ENCODE peak calls at places on chromosomes 12 and 14, in eight cellular contexts. One of them, this sample, is unnamed. For H3K4me1, H3K27me3 and H3K36me3, the result is how much of the 10 kb centered on the place peaks cover.

GRCh38 chr14:54047645-54048308 is 91.2 kb upstream of the BMP4 start:
- DNase-seq in stomach: no peak
- DNase-seq in PC-3: no peak
- DNase-seq in mesenchymal stem cell: no peak
- DNase-seq in ovary: no peak
- DNase-seq in tibial artery: no peak
- DNase-seq in BE2C: no peak
- DNase-seq in upper lobe of right lung: no peak
- DNase-seq in this sample: no peak

GRCh38 chr12:31518680-31519227 is 72.2 kb downstream of the DENND5B start:
- DNase-seq in PC-3: peak
- DNase-seq in stomach: no peak
- DNase-seq in upper lobe of right lung: no peak
- DNase-seq in tibial artery: no peak
- DNase-seq in ovary: peak
- DNase-seq in BE2C: no peak
- DNase-seq in mesenchymal stem cell: peak
- DNase-seq in this sample: peak

GRCh38 chr12:49612210-49612609 is 6.8 kb upstream of the FAM186B start:
- DNase-seq in PC-3: no peak
- DNase-seq in tibial artery: no peak
- DNase-seq in ovary: no peak
- DNase-seq in mesenchymal stem cell: no peak
- DNase-seq in stomach: no peak
- DNase-seq in upper lobe of right lung: no peak
- DNase-seq in BE2C: no peak
- DNase-seq in this sample: no peak

GRCh38 chr14:63362305-63362914 is 43.7 kb upstream of the GPHB5 start:
- DNase-seq in tibial artery: no peak
- DNase-seq in mesenchymal stem cell: no peak
- DNase-seq in PC-3: no peak
- DNase-seq in upper lobe of right lung: no peak
- DNase-seq in BE2C: no peak
- DNase-seq in stomach: no peak
- DNase-seq in ovary: no peak
- DNase-seq in this sample: no peak

GRCh38 chr14:92946847-92947545 is 24.0 kb downstream of the CHGA start:
- DNase-seq in tibial artery: no peak
- DNase-seq in mesenchymal stem cell: no peak
- DNase-seq in ovary: no peak
- DNase-seq in upper lobe of right lung: no peak
- DNase-seq in PC-3: no peak
- DNase-seq in stomach: no peak
- DNase-seq in BE2C: no peak
- DNase-seq in this sample: no peak

GRCh38 chr14:75982724-75983358 is 1.0 kb upstream of the TGFB3 start:
- DNase-seq in upper lobe of right lung: peak
- DNase-seq in ovary: peak
- DNase-seq in tibial artery: peak
- DNase-seq in BE2C: peak
- DNase-seq in stomach: no peak
- DNase-seq in PC-3: no peak
- DNase-seq in mesenchymal stem cell: peak
- DNase-seq in this sample: peak

GRCh38 chr14:24858052-24858451 is 191.9 kb downstream of the STXBP6 start:
- DNase-seq in mesenchymal stem cell: no peak
- DNase-seq in upper lobe of right lung: no peak
- DNase-seq in stomach: no peak
- DNase-seq in tibial artery: no peak
- DNase-seq in BE2C: no peak
- DNase-seq in PC-3: no peak
- DNase-seq in ovary: no peak
- DNase-seq in this sample: no peak

GRCh38 chr14:61537567-61538463 is 157.5 kb upstream of the HIF1A start:
- DNase-seq in mesenchymal stem cell: peak
- DNase-seq in stomach: peak
- DNase-seq in upper lobe of right lung: no peak
- DNase-seq in PC-3: peak
- DNase-seq in tibial artery: no peak
- DNase-seq in ovary: no peak
- DNase-seq in BE2C: no peak
- DNase-seq in this sample: peak

GRCh38 chr12:38775457-38775856 is 129.9 kb downstream of the CPNE8 start:
- DNase-seq in PC-3: no peak
- DNase-seq in mesenchymal stem cell: no peak
- DNase-seq in tibial artery: no peak
- DNase-seq in stomach: no peak
- DNase-seq in ovary: no peak
- DNase-seq in BE2C: no peak
- DNase-seq in upper lobe of right lung: no peak
- DNase-seq in this sample: no peak

GRCh38 chr12:120262852-120263724 is 2.4 kb downstream of the PXN start:
- DNase-seq in tibial artery: no peak
- DNase-seq in BE2C: no peak
- DNase-seq in ovary: no peak
- DNase-seq in upper lobe of right lung: no peak
- DNase-seq in PC-3: peak
- DNase-seq in stomach: no peak
- DNase-seq in mesenchymal stem cell: no peak
- DNase-seq in this sample: peak

GRCh38 chr14:93329965-93330608 is 2.7 kb downstream of the BTBD7 start:
- DNase-seq in stomach: no peak
- DNase-seq in PC-3: peak
- DNase-seq in mesenchymal stem cell: no peak
- DNase-seq in upper lobe of right lung: no peak
- DNase-seq in BE2C: no peak
- DNase-seq in ovary: no peak
- DNase-seq in tibial artery: no peak
- DNase-seq in this sample: no peak

GRCh38 chr14:75434557-75435248 is 6.9 kb downstream of the JDP2 start:
- DNase-seq in stomach: no peak
- DNase-seq in PC-3: no peak
- DNase-seq in BE2C: no peak
- DNase-seq in ovary: no peak
- DNase-seq in mesenchymal stem cell: peak
- DNase-seq in tibial artery: no peak
- DNase-seq in upper lobe of right lung: no peak
- DNase-seq in this sample: no peak

GRCh38 chr14:74510955-74511354 is 17.4 kb downstream of the ISCA2 start:
- DNase-seq in stomach: no peak
- DNase-seq in tibial artery: peak
- DNase-seq in PC-3: peak
- DNase-seq in ovary: peak
- DNase-seq in mesenchymal stem cell: peak
- DNase-seq in BE2C: no peak
- DNase-seq in upper lobe of right lung: peak
- DNase-seq in this sample: no peak

GRCh38 chr12:14958361-14959125 is 2.9 kb downstream of the ARHGDIB start:
- DNase-seq in BE2C: no peak
- DNase-seq in tibial artery: no peak
- DNase-seq in stomach: no peak
- DNase-seq in ovary: no peak
- DNase-seq in mesenchymal stem cell: no peak
- DNase-seq in upper lobe of right lung: no peak
- DNase-seq in PC-3: no peak
- DNase-seq in this sample: no peak

GRCh38 chr12:47772094-47772660 is 861 bp upstream of the SLC48A1 start:
- DNase-seq in BE2C: no peak
- DNase-seq in upper lobe of right lung: no peak
- DNase-seq in tibial artery: no peak
- DNase-seq in PC-3: no peak
- DNase-seq in stomach: no peak
- DNase-seq in ovary: no peak
- DNase-seq in mesenchymal stem cell: no peak
- DNase-seq in this sample: no peak

GRCh38 chr12:123293178-123293760 is 21.6 kb upstream of the CDK2AP1 start:
- DNase-seq in stomach: no peak
- DNase-seq in tibial artery: no peak
- DNase-seq in BE2C: no peak
- DNase-seq in upper lobe of right lung: no peak
- DNase-seq in ovary: no peak
- DNase-seq in PC-3: no peak
- DNase-seq in mesenchymal stem cell: no peak
- DNase-seq in this sample: no peak

DNA sequence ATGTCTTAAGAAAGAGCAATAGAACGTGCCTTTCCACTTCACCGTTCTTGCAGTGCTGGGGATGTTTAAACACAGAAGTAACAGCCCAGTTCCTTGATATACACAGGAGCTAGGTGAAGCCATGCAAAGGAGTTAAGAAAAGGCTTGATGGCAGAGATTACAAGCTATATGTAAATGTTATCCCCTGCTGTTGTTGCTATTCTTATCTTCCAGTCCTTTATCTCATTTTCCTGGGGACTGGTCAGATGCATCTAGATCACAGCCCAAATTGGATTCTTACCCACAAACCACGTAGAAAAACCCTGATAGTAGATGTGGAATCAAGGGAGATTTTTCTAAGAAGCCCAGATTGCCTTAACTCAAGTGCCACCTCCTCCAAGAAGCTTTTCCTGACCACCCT is 5.5 kb downstream of the ASCL1 start:
- DNase-seq in BE2C: no peak
- DNase-seq in mesenchymal stem cell: no peak
- DNase-seq in tibial artery: no peak
- DNase-seq in stomach: no peak
- DNase-seq in upper lobe of right lung: no peak
- DNase-seq in ovary: no peak
- DNase-seq in PC-3: no peak
- DNase-seq in this sample: no peak
- H3K4me1 ChIP-seq in BE2C: under half
- H3K4me1 ChIP-seq in mesenchymal stem cell: under half
- H3K4me1 ChIP-seq in tibial artery: under half
- H3K4me1 ChIP-seq in stomach: under half
- H3K4me1 ChIP-seq in upper lobe of right lung: under half
- H3K4me1 ChIP-seq in ovary: under half
- H3K4me1 ChIP-seq in PC-3: under half
- H3K4me1 ChIP-seq in this sample: under half

GRCh38 chr14:91258021-91258618 is 13.6 kb upstream of the GPR68 start:
- DNase-seq in PC-3: no peak
- DNase-seq in stomach: no peak
- DNase-seq in upper lobe of right lung: no peak
- DNase-seq in tibial artery: no peak
- DNase-seq in ovary: no peak
- DNase-seq in mesenchymal stem cell: peak
- DNase-seq in BE2C: no peak
- DNase-seq in this sample: no peak
- H3K27me3 ChIP-seq in PC-3: under half
- H3K27me3 ChIP-seq in stomach: under half
- H3K27me3 ChIP-seq in upper lobe of right lung: under half
- H3K27me3 ChIP-seq in tibial artery: under half
- H3K27me3 ChIP-seq in ovary: under half
- H3K27me3 ChIP-seq in mesenchymal stem cell: under half
- H3K27me3 ChIP-seq in BE2C: under half
- H3K27me3 ChIP-seq in this sample: under half

GRCh38 chr12:109082751-109083150 is 10.5 kb downstream of the ALKBH2 start:
- DNase-seq in stomach: no peak
- DNase-seq in BE2C: no peak
- DNase-seq in tibial artery: no peak
- DNase-seq in mesenchymal stem cell: no peak
- DNase-seq in upper lobe of right lung: no peak
- DNase-seq in PC-3: no peak
- DNase-seq in ovary: no peak
- DNase-seq in this sample: no peak
- H3K36me3 ChIP-seq in stomach: half or more
- H3K36me3 ChIP-seq in BE2C: under half
- H3K36me3 ChIP-seq in tibial artery: half or more
- H3K36me3 ChIP-seq in mesenchymal stem cell: half or more
- H3K36me3 ChIP-seq in upper lobe of right lung: half or more
- H3K36me3 ChIP-seq in PC-3: under half
- H3K36me3 ChIP-seq in ovary: under half
- H3K36me3 ChIP-seq in this sample: half or more

GRCh38 chr12:11756523-11756922 is 107.0 kb downstream of the ETV6 start:
- DNase-seq in PC-3: no peak
- DNase-seq in tibial artery: no peak
- DNase-seq in mesenchymal stem cell: no peak
- DNase-seq in upper lobe of right lung: no peak
- DNase-seq in ovary: no peak
- DNase-seq in stomach: no peak
- DNase-seq in BE2C: no peak
- DNase-seq in this sample: no peak
- H3K4me1 ChIP-seq in PC-3: under half
- H3K4me1 ChIP-seq in tibial artery: under half
- H3K4me1 ChIP-seq in mesenchymal stem cell: under half
- H3K4me1 ChIP-seq in upper lobe of right lung: under half
- H3K4me1 ChIP-seq in ovary: under half
- H3K4me1 ChIP-seq in stomach: half or more
- H3K4me1 ChIP-seq in BE2C: under half
- H3K4me1 ChIP-seq in this sample: under half

GRCh38 chr12:59425798-59426197 is 170.0 kb upstream of the SLC16A7 start:
- DNase-seq in upper lobe of right lung: no peak
- DNase-seq in stomach: no peak
- DNase-seq in tibial artery: no peak
- DNase-seq in BE2C: no peak
- DNase-seq in mesenchymal stem cell: no peak
- DNase-seq in ovary: no peak
- DNase-seq in PC-3: no peak
- DNase-seq in this sample: no peak
- H3K27me3 ChIP-seq in upper lobe of right lung: under half
- H3K27me3 ChIP-seq in stomach: under half
- H3K27me3 ChIP-seq in tibial artery: under half
- H3K27me3 ChIP-seq in BE2C: under half
- H3K27me3 ChIP-seq in mesenchymal stem cell: under half
- H3K27me3 ChIP-seq in ovary: under half
- H3K27me3 ChIP-seq in PC-3: under half
- H3K27me3 ChIP-seq in this sample: under half

GRCh38 chr12:109527489-109528123 is 45.7 kb downstream of the MMAB start:
- DNase-seq in mesenchymal stem cell: no peak
- DNase-seq in tibial artery: no peak
- DNase-seq in PC-3: no peak
- DNase-seq in upper lobe of right lung: no peak
- DNase-seq in ovary: no peak
- DNase-seq in stomach: no peak
- DNase-seq in BE2C: no peak
- DNase-seq in this sample: no peak
- H3K36me3 ChIP-seq in mesenchymal stem cell: half or more
- H3K36me3 ChIP-seq in tibial artery: half or more
- H3K36me3 ChIP-seq in PC-3: under half
- H3K36me3 ChIP-seq in upper lobe of right lung: half or more
- H3K36me3 ChIP-seq in ovary: under half
- H3K36me3 ChIP-seq in stomach: half or more
- H3K36me3 ChIP-seq in BE2C: under half
- H3K36me3 ChIP-seq in this sample: under half

GRCh38 chr12:1739368-1739767 is 48.5 kb downstream of the ADIPOR2 start:
- DNase-seq in ovary: no peak
- DNase-seq in PC-3: no peak
- DNase-seq in stomach: no peak
- DNase-seq in tibial artery: no peak
- DNase-seq in upper lobe of right lung: no peak
- DNase-seq in mesenchymal stem cell: no peak
- DNase-seq in BE2C: no peak
- DNase-seq in this sample: no peak
- H3K4me1 ChIP-seq in ovary: under half
- H3K4me1 ChIP-seq in PC-3: under half
- H3K4me1 ChIP-seq in stomach: half or more
- H3K4me1 ChIP-seq in tibial artery: under half
- H3K4me1 ChIP-seq in upper lobe of right lung: under half
- H3K4me1 ChIP-seq in mesenchymal stem cell: under half
- H3K4me1 ChIP-seq in BE2C: under half
- H3K4me1 ChIP-seq in this sample: under half

GRCh38 chr14:23382276-23382675 is 5.4 kb downstream of the CMTM5 start:
- DNase-seq in tibial artery: no peak
- DNase-seq in PC-3: no peak
- DNase-seq in mesenchymal stem cell: no peak
- DNase-seq in upper lobe of right lung: no peak
- DNase-seq in BE2C: no peak
- DNase-seq in ovary: no peak
- DNase-seq in stomach: no peak
- DNase-seq in this sample: no peak
- H3K27me3 ChIP-seq in tibial artery: under half
- H3K27me3 ChIP-seq in PC-3: under half
- H3K27me3 ChIP-seq in mesenchymal stem cell: half or more
- H3K27me3 ChIP-seq in upper lobe of right lung: under half
- H3K27me3 ChIP-seq in BE2C: under half
- H3K27me3 ChIP-seq in ovary: under half
- H3K27me3 ChIP-seq in stomach: under half
- H3K27me3 ChIP-seq in this sample: under half

GRCh38 chr12:70243510-70244331 is 488 bp downstream of the CNOT2 start:
- DNase-seq in mesenchymal stem cell: peak
- DNase-seq in stomach: peak
- DNase-seq in PC-3: peak
- DNase-seq in BE2C: peak
- DNase-seq in upper lobe of right lung: peak
- DNase-seq in ovary: peak
- DNase-seq in tibial artery: peak
- DNase-seq in this sample: peak
- H3K36me3 ChIP-seq in mesenchymal stem cell: under half
- H3K36me3 ChIP-seq in stomach: under half
- H3K36me3 ChIP-seq in PC-3: under half
- H3K36me3 ChIP-seq in BE2C: under half
- H3K36me3 ChIP-seq in upper lobe of right lung: under half
- H3K36me3 ChIP-seq in ovary: under half
- H3K36me3 ChIP-seq in tibial artery: under half
- H3K36me3 ChIP-seq in this sample: under half